ENCODE peak calls at places on chromosome 3, in five cellular contexts. B is GM23338, V is SK-N-SH, K is HepG2, H is A549. I is an unnamed sample.

GRCh38 chr3:60917136-60917535 is 334.1 kb downstream of the FHIT start:
- DNase-seq in V (peak; percentile 34), H (no peak), K (no peak), B (no peak), I (no peak)

GRCh38 chr3:114496874-114497273 is 203.0 kb downstream of the TIGIT start:
- DNase-seq in K (peak; percentile 63), V (no peak), B (no peak), H (peak; percentile 65), I (no peak)

GRCh38 chr3:45026038-45026437 is at the start of gene CLEC3B:
- DNase-seq in B (no peak), V (no peak), K (no peak), H (no peak), I (no peak)

GRCh38 chr3:40099875-40100274 is 209.6 kb upstream of the EIF1B start:
- DNase-seq in V (no peak), H (no peak), K (no peak), B (no peak), I (no peak)

GRCh38 chr3:147408180-147409105 is 722 bp upstream of the ZIC1 start:
- DNase-seq in K (no peak), V (no peak), B (peak; percentile 84), H (no peak), I (no peak)

GRCh38 chr3:69948246-69948862 is 51.2 kb upstream of the SAMMSON start:
- DNase-seq in K (peak; percentile 4), V (peak; percentile 12), H (peak; percentile 43), B (peak; percentile 65), I (no peak)

GRCh38 chr3:127729556-127730056 is 56.9 kb downstream of the ABTB1 start:
- DNase-seq in K (no peak), V (no peak), B (no peak), H (no peak), I (peak; percentile 92)

GRCh38 chr3:113227146-113227545 is 15.8 kb downstream of the BOC start:
- DNase-seq in B (no peak), K (no peak), H (no peak), V (no peak), I (no peak)

GRCh38 chr3:143535994-143536784 is 312.1 kb downstream of the SLC9A9 start:
- DNase-seq in H (no peak), V (no peak), K (no peak), B (no peak), I (no peak)

GRCh38 chr3:73625124-73625665 is 454 bp upstream of the PDZRN3 start:
- DNase-seq in B (peak; percentile 76), V (peak; percentile 54), H (no peak), K (no peak), I (no peak)

GRCh38 chr3:168284728-168285127 is 189.0 kb upstream of the GOLIM4 start:
- DNase-seq in B (no peak), H (no peak), K (no peak), V (no peak), I (no peak)

GRCh38 chr3:169999433-169999832 is 32.8 kb downstream of the SEC62 start:
- DNase-seq in V (no peak), B (no peak), H (no peak), K (no peak), I (no peak)

GRCh38 chr3:150237490-150237889 is 170.6 kb upstream of the TSC22D2 start:
- DNase-seq in K (no peak), V (no peak), B (no peak), H (peak; percentile 10), I (no peak)

GRCh38 chr3:99509224-99509623 is 129.2 kb upstream of the COL8A1 start:
- DNase-seq in K (no peak), V (no peak), B (no peak), H (no peak), I (no peak)
- TF ChIP-seq REST in K (no peak), V (no peak), B (no peak), H (no peak), I (no peak)

GRCh38 chr3:34012102-34012461 is 213.7 kb downstream of the PDCD6IP start:
- DNase-seq in H (peak; percentile 97), K (peak; percentile 99), B (no peak), V (peak; percentile 18), I (no peak)

GRCh38 chr3:34016925-34017592 is 218.6 kb downstream of the PDCD6IP start:
- DNase-seq in B (no peak), V (no peak), K (no peak), H (no peak), I (peak; percentile 57)

GRCh38 chr3:34013818-34014576 is 215.6 kb downstream of the PDCD6IP start:
- DNase-seq in K (peak; percentile 52), B (no peak), H (peak; percentile 22), V (no peak), I (no peak)

GRCh38 chr3:34017757-34018156 is 219.3 kb downstream of the PDCD6IP start:
- DNase-seq in B (no peak), K (no peak), V (no peak), H (no peak), I (no peak)

GRCh38 chr3:34015204-34016142 is 217.0 kb downstream of the PDCD6IP start:
- DNase-seq in V (no peak), H (peak; percentile 41), K (peak; percentile 52), B (peak; percentile 79), I (no peak)
- TF ChIP-seq REST in V (no peak), H (no peak), K (no peak), B (no peak), I (no peak)

GRCh38 chr3:134371542-134372324 is 2.5 kb downstream of the AMOTL2 start:
- DNase-seq in K (no peak), H (no peak), B (no peak), V (no peak), I (no peak)
- TF ChIP-seq REST in K (no peak), H (no peak), B (no peak), V (no peak), I (no peak)

GRCh38 chr3:63609834-63610233 is 42.6 kb upstream of the SNTN start:
- DNase-seq in H (no peak), K (no peak), V (no peak), B (no peak), I (no peak)

GRCh38 chr3:63609408-63609807 is 43.1 kb upstream of the SNTN start:
- DNase-seq in H (no peak), B (no peak), V (no peak), K (no peak), I (no peak)

GRCh38 chr3:63611382-63611781 is 41.1 kb upstream of the SNTN start:
- DNase-seq in H (no peak), V (no peak), B (no peak), K (no peak), I (no peak)

GRCh38 chr3:63613561-63613960 is 38.9 kb upstream of the SNTN start:
- DNase-seq in K (no peak), V (no peak), B (no peak), H (no peak), I (no peak)

GRCh38 chr3:63607716-63608115 is 44.8 kb upstream of the SNTN start:
- DNase-seq in K (no peak), B (no peak), V (no peak), H (no peak), I (no peak)
- TF ChIP-seq REST in K (no peak), B (no peak), V (no peak), H (no peak), I (no peak)

DNA sequence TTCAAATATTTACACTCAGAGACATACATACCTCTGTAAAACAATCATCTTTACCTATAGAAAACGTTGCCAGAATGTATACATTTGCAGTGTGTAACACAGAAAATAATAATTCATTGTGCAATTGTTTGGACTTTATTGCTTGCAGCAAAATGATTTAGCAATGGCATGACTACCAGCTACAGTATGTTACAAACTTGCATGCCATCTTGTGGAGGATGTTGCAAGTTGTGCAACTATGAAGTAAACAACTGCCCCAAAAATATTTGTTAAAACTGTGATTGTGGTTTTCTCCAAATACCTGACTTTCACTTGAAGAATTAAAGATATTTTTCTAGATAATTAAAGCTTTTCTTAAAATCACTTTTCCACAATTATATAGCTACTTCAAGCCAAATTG is 27.1 kb upstream of the C3orf49 start:
- DNase-seq in V (no peak), H (peak; percentile 10), B (no peak), K (no peak), I (peak; percentile 32)
- TF ChIP-seq REST in V (no peak), H (no peak), B (no peak), K (no peak), I (no peak)

GRCh38 chr3:157508461-157508860 is 5.2 kb upstream of the VEPH1 start:
- DNase-seq in B (no peak), H (no peak), V (no peak), K (no peak), I (no peak)
- TF ChIP-seq REST in B (no peak), H (no peak), V (no peak), K (no peak), I (no peak)

DNA sequence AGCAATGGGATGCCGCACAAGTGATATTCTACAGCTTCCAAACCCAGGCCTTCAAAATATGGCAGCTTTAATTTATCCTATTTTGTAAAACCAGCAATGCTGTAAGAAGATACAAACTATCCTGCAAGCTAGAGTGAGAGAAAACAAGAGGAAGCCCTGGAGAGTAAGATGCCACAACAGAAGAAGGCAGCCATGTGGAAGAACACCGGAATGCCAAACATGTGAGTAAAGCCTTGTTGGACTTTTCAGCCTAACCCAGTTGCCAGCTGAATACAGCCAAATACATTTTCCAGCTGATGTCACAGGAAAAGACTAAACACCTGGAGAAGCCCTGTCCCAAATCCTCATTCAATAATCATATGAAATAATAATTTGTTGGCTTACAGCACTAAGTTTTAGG is 1115.1 kb upstream of the CADM2 start:
- DNase-seq in K (no peak), B (peak; percentile 6), V (no peak), H (no peak), I (no peak)
- TF ChIP-seq REST in K (no peak), B (no peak), V (no peak), H (no peak), I (no peak)

DNA sequence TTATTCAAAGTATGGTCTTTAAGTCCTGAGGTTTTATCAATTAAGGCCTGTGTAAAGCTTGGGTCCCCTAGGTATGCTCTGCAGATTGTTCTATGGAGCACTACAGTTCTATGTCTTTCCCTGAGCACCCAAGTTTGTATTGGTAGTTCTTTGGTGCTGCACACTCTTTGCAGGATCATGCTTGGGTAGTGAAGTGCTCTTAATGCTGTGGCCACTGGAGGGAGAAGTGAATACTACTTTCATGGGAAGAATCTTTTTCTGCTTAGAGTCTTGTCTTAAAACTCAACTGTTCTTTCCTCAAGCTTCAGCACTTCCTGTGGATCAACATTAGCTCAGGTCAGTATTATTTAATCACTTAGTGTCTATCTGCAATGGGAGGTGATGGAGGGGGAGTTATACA is 93.6 kb upstream of the CFAP20DC start:
- DNase-seq in H (peak; percentile 4), V (no peak), B (peak; percentile 48), K (no peak), I (no peak)
- TF ChIP-seq REST in H (no peak), V (no peak), B (no peak), K (no peak), I (no peak)

GRCh38 chr3:157872902-157873301 is 233.3 kb downstream of the SHOX2 start:
- DNase-seq in H (no peak), B (no peak), V (peak; percentile 22), K (no peak), I (no peak)
- TF ChIP-seq REST in H (no peak), B (no peak), V (no peak), K (no peak), I (no peak)

DNA sequence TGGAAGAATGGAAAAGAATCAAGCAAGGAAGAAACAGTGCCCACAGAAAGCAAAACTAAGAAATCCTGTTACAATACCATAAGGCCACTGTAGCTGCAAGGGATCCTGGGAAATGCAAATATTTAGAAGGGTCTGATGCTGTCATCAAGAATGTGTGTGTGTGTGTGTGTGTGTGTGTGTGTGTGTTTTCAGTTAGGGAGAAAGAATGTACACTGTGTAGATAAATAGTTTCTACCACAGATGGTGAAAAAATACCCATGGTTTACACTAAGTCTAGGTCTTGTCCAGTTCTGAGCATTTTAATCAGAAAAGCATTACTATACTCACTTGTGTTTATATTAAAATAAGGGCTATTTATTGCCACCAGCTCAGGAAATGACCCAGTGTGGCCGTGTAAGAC is 355.0 kb downstream of the RBMS3 start:
- DNase-seq in H (no peak), K (peak; percentile 9), B (no peak), V (no peak), I (no peak)
- TF ChIP-seq REST in H (no peak), K (no peak), B (no peak), V (no peak), I (no peak)

I was measured in HL-60.